ENCODE peak calls at places on chromosome 5, in seven cellular contexts. C is heart left ventricle, Z is progenitor cell of endocrine pancreas, V is tibial artery, X is colonic mucosa, W is breast epithelium, B is AG09319. N is an unnamed sample.

GRCh38 chr5:79301046-79301712 is 65.2 kb downstream of the JMY start:
- DNase-seq in W (no peak), V (no peak), B (peak; percentile 8), X (no peak), C (no peak), Z (no peak), N (no peak)

GRCh38 chr5:68026092-68026910 is 189.3 kb upstream of the PIK3R1 start:
- DNase-seq in V (no peak), C (no peak), Z (no peak), B (no peak), W (no peak), X (no peak), N (no peak)

GRCh38 chr5:139524446-139524845 is 36.7 kb upstream of the UBE2D2 start:
- DNase-seq in W (no peak), V (no peak), X (no peak), B (no peak), Z (no peak), C (no peak), N (no peak)

GRCh38 chr5:77560677-77561263 is 68.7 kb upstream of the WDR41 start:
- DNase-seq in X (no peak), C (no peak), V (no peak), W (no peak), Z (no peak), B (peak; percentile 4), N (peak; percentile 23)

GRCh38 chr5:16669776-16670175 is 53.0 kb upstream of the RETREG1 start:
- DNase-seq in X (no peak), W (no peak), V (no peak), Z (no peak), B (peak; percentile 76), C (no peak), N (no peak)

GRCh38 chr5:159286420-159287035 is 23.4 kb downstream of the UBLCP1 start:
- DNase-seq in W (no peak), B (no peak), V (no peak), X (no peak), C (no peak), Z (no peak), N (no peak)

GRCh38 chr5:111337688-111338087 is 113.5 kb downstream of the CAMK4 start:
- DNase-seq in W (no peak), X (no peak), V (no peak), Z (no peak), B (no peak), C (no peak), N (no peak)

GRCh38 chr5:35788724-35789123 is 68.0 kb upstream of the IL7R start:
- DNase-seq in Z (no peak), C (no peak), X (no peak), V (no peak), W (no peak), B (no peak), N (no peak)

GRCh38 chr5:17996002-17996401 is 361.7 kb downstream of the TAF11L14 start:
- DNase-seq in B (no peak), V (no peak), Z (no peak), W (no peak), C (no peak), X (no peak), N (no peak)

GRCh38 chr5:72160959-72161358 is 53.7 kb downstream of the MAP1B start:
- DNase-seq in V (no peak), X (no peak), Z (no peak), B (no peak), C (no peak), W (no peak), N (no peak)

GRCh38 chr5:132203464-132203818 is 24.2 kb downstream of the P4HA2 start:
- DNase-seq in Z (no peak), X (no peak), V (no peak), B (no peak), C (no peak), W (no peak), N (no peak)

GRCh38 chr5:1501372-1502045 is 22.3 kb downstream of the LPCAT1 start:
- DNase-seq in B (no peak), V (no peak), W (no peak), X (no peak), Z (no peak), C (no peak), N (no peak)

GRCh38 chr5:138955013-138955660 is 80.0 kb upstream of the LRRTM2 start:
- DNase-seq in C (peak; percentile 81), V (no peak), W (no peak), B (no peak), Z (no peak), X (peak; percentile 53), N (no peak)

GRCh38 chr5:33657181-33657580 is 216.4 kb downstream of the TARS1 start:
- DNase-seq in B (no peak), W (no peak), Z (no peak), X (no peak), C (no peak), V (no peak), N (no peak)

GRCh38 chr5:142740474-142740873 is 29.7 kb upstream of the ARHGAP26 start:
- DNase-seq in X (no peak), W (no peak), V (no peak), C (no peak), B (no peak), Z (no peak), N (no peak)

GRCh38 chr5:34736445-34737119 is 80.5 kb downstream of the RAI14 start:
- DNase-seq in C (no peak), V (no peak), B (no peak), W (no peak), X (no peak), Z (no peak), N (no peak)

GRCh38 chr5:153654444-153654843 is 164.0 kb downstream of the GRIA1 start:
- DNase-seq in B (no peak), W (no peak), X (no peak), Z (no peak), C (no peak), V (no peak), N (no peak)

GRCh38 chr5:122705876-122706275 is 69.0 kb upstream of the SNX2 start:
- DNase-seq in W (no peak), C (no peak), Z (no peak), X (no peak), B (no peak), V (no peak), N (no peak)

GRCh38 chr5:142151436-142152382 is 43.1 kb downstream of the NDFIP1 start:
- DNase-seq in W (no peak), V (no peak), C (peak; percentile 41), B (peak; percentile 59), X (peak; percentile 67), Z (no peak), N (peak; percentile 57)

GRCh38 chr5:149583394-149583793 is 2.1 kb downstream of the ARHGEF37 start:
- DNase-seq in V (peak; percentile 74), W (no peak), C (no peak), B (no peak), Z (no peak), X (peak; percentile 66), N (no peak)

GRCh38 chr5:9241459-9241858 is 304.4 kb downstream of the SEMA5A start:
- DNase-seq in X (no peak), Z (no peak), C (no peak), B (no peak), W (no peak), V (no peak), N (no peak)

GRCh38 chr5:149397530-149397929 is 18.4 kb upstream of the IL17B start:
- DNase-seq in W (no peak), Z (no peak), V (no peak), C (no peak), B (no peak), X (no peak), N (no peak)

GRCh38 chr5:174409971-174410370 is 314.4 kb upstream of the MSX2 start:
- DNase-seq in W (no peak), X (no peak), B (no peak), V (no peak), C (no peak), Z (no peak), N (no peak)

GRCh38 chr5:83586874-83587776 is 115.6 kb downstream of the VCAN start:
- DNase-seq in X (no peak), Z (no peak), C (no peak), W (no peak), B (no peak), V (no peak), N (no peak)

GRCh38 chr5:176743136-176743827 is 67.1 kb upstream of the UNC5A start:
- DNase-seq in V (no peak), W (peak; percentile 49), C (no peak), X (peak; percentile 10), Z (no peak), B (no peak), N (peak; percentile 15)

GRCh38 chr5:153880094-153880493 is 158.6 kb downstream of the FAM114A2 start:
- DNase-seq in Z (no peak), B (no peak), V (no peak), X (no peak), W (no peak), C (no peak), N (no peak)

GRCh38 chr5:57586649-57587048 is 104.0 kb upstream of the ACTBL2 start:
- DNase-seq in B (no peak), W (no peak), V (no peak), C (no peak), X (no peak), Z (no peak), N (no peak)

DNA sequence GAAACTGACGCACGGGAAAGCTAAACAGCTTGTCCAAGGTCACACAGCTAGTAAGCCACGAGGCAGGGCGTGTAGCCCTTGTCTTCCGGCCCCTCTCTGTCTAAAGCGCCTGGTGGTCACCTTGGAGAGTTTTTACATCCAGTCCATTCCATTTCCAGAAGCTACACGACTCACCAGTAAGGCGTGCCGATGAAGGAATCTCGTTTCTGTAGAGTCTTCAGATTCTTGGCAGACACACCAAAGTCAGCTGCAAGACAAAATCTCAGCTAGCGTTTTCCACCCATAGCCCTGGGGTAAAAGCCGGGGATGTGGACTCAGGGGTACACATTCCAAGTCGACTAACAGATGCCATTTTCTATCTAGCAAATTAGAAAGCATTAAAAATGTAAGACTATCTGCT is 80.4 kb downstream of the STK10 start:
- DNase-seq in V (no peak), W (no peak), X (no peak), B (peak; percentile 39), C (peak; percentile 3), Z (no peak), N (no peak)
- TF ChIP-seq CTCF in V (no peak), W (no peak), X (no peak), B (no peak), C (no peak), Z (no peak), N (no peak)

DNA sequence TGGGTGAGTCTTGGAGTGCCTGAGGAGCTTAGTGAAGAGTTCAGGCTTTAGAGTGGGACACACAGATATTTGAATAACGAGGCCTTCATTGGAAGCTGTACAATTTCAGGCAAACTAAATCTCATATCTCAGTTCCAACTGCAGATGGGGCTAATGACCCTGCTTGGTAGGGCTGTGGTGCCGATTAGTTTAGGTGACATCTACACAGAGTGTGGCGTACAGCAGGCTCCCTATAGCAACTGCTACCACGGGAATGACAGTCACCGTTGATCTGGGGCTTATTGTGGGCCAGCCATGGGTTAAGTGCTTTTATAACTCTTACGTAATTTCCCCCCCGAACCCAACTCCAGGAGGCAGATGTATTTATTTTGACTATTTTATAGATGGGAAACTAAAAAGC is 70.8 kb downstream of the FAT2 start:
- DNase-seq in Z (no peak), B (no peak), C (no peak), X (no peak), W (no peak), V (no peak), N (no peak)
- TF ChIP-seq CTCF in Z (no peak), B (no peak), C (peak; percentile 31), X (no peak), W (peak; percentile 20), V (no peak), N (no peak)

GRCh38 chr5:133247881-133248642 is 196.2 kb downstream of the HSPA4 start:
- DNase-seq in B (no peak), C (peak; percentile 42), Z (peak; percentile 41), X (peak; percentile 32), W (no peak), V (no peak), N (peak; percentile 78)
- TF ChIP-seq CTCF in B (peak; percentile 42), C (peak; percentile 53), Z (peak; percentile 76), X (peak; percentile 22), W (no peak), V (peak; percentile 25), N (peak; percentile 45)

GRCh38 chr5:180332051-180332517 is 21.1 kb downstream of the GFPT2 start:
- DNase-seq in Z (no peak), W (no peak), B (no peak), V (no peak), X (no peak), C (no peak), N (peak; percentile 37)
- TF ChIP-seq CTCF in Z (peak; percentile 17), W (no peak), B (peak; percentile 11), V (no peak), X (no peak), C (peak; percentile 17), N (peak; percentile 51)

N was measured in endothelial cell.